ENCODE peak calls at places on chromosomes 5 and 9, in nine cellular contexts. L is GM23248; Q is pancreas; W is heart left ventricle; V is lung; P is AG04450; O is effector memory CD4-positive, alpha-beta T cell; T is HepG2; M is SJSA1. X is an unnamed sample.

GRCh38 chr9:82606761-82607382 is 456.1 kb downstream of the RASEF start:
- DNase-seq in M (peak; percentile 44), W (no peak), V (peak; percentile 53), Q (peak; percentile 55), T (peak; percentile 69), L (peak; percentile 74), O (no peak), P (no peak), X (no peak)

GRCh38 chr9:115604831-115605483 is 487.0 kb upstream of the TNC start:
- DNase-seq in O (no peak), W (no peak), L (peak; percentile 95), P (no peak), V (no peak), M (peak; percentile 50), T (no peak), Q (no peak), X (no peak)

GRCh38 chr5:67773439-67773988 is 442.0 kb upstream of the PIK3R1 start:
- DNase-seq in V (no peak), L (peak; percentile 72), Q (no peak), W (no peak), M (no peak), O (no peak), T (peak; percentile 92), P (no peak), X (peak; percentile 52)

GRCh38 chr5:142900926-142901325 is 130.7 kb downstream of the ARHGAP26 start:
- DNase-seq in P (peak; percentile 92), L (peak; percentile 52), W (no peak), Q (no peak), T (no peak), O (no peak), M (peak; percentile 69), V (no peak), X (no peak)

GRCh38 chr5:172529896-172530295 is 75.6 kb upstream of the SH3PXD2B start:
- DNase-seq in W (no peak), O (no peak), T (no peak), P (no peak), L (no peak), Q (no peak), V (peak; percentile 11), M (peak; percentile 28), X (no peak)

GRCh38 chr5:75756991-75757390 is 39.8 kb upstream of the POC5 start:
- DNase-seq in L (peak; percentile 19), W (no peak), Q (no peak), V (no peak), O (no peak), M (no peak), T (no peak), P (no peak), X (no peak)

GRCh38 chr9:135418161-135418560 is 61.4 kb upstream of the PPP1R26 start:
- DNase-seq in L (no peak), P (no peak), T (no peak), W (peak; percentile 12), M (no peak), O (no peak), Q (no peak), V (no peak), X (no peak)

GRCh38 chr5:125058185-125058826 is 311.9 kb upstream of the ZNF608 start:
- DNase-seq in T (no peak), M (no peak), W (no peak), P (no peak), Q (no peak), L (peak; percentile 24), O (no peak), V (no peak), X (no peak)

GRCh38 chr9:116450378-116451139 is 236.5 kb upstream of the TRIM32 start:
- DNase-seq in V (no peak), M (peak; percentile 61), Q (no peak), W (no peak), L (peak; percentile 50), T (no peak), P (peak; percentile 51), O (no peak), X (no peak)

GRCh38 chr5:149749481-149750365 is 19.6 kb downstream of the PPARGC1B start:
- DNase-seq in Q (no peak), P (no peak), O (no peak), M (no peak), V (no peak), L (peak; percentile 74), W (no peak), T (peak; percentile 41), X (no peak)

GRCh38 chr5:179558912-179559279 is 8.5 kb downstream of the RUFY1 start:
- DNase-seq in L (peak; percentile 49), W (no peak), M (no peak), P (no peak), Q (peak; percentile 44), V (peak; percentile 54), T (peak; percentile 39), O (peak; percentile 4), X (no peak)

GRCh38 chr5:1651971-1652872 is 128.5 kb upstream of the LPCAT1 start:
- DNase-seq in Q (no peak), T (no peak), P (no peak), W (no peak), L (no peak), M (peak; percentile 43), O (no peak), V (no peak), X (no peak)

GRCh38 chr9:69996947-69997346 is 46.7 kb upstream of the MAMDC2 start:
- DNase-seq in T (no peak), P (no peak), W (no peak), O (no peak), Q (no peak), V (peak; percentile 58), L (no peak), M (no peak), X (no peak)

DNA sequence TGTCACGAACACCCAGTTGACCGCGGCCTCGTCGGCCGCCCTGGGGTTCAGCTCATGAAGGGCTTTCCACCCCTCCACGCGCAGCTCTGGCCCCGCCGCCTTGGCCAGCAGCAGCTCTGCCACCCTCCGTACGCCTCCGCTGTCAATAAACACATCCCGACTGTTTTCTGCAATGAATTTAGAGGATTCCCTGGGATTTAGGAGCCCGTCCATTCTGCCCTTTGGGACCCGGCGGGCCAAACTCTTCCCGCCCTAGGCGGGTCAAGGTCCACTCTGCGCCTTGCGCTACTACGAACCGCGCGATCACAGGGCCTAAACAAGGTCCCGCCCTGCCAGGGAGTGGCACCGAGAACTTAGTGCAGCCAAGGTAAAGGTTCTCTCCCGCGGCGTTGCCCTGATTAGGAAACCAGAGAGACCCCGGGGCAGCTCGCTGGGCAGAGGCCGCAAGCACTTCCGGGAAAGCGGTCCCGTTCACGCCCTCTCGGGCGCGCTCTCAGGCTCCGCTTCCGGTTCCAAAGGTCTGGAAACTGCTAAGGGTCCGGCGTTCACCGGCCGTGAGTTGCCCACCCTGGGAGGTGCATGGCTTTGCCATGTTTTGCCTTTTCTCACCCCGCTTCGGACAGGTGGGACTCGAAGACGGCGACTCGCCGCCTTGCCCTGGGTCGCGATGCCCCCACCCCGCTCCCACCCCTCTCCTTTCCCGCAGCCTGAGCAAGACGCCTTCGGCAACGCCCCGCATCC is 23.6 kb downstream of the HNRNPK start:
- DNase-seq in L (peak; percentile 88), P (no peak), W (peak; percentile 88), T (peak; percentile 85), Q (peak; percentile 74), M (peak; percentile 72), O (peak; percentile 56), V (peak; percentile 85), X (peak; percentile 76)
- H3K27ac ChIP-seq in L (peak overlapping the region; percentile 62), P (peak overlapping the region; percentile 47), W (peak overlapping the region; percentile 90), T (peak overlapping the region; percentile 98), Q (peak overlapping the region; percentile 82), M (peak overlapping the region; percentile 78), O (peak overlapping the region; percentile 64), V (peak overlapping the region; percentile 83), X (peak overlapping the region; percentile 83)

GRCh38 chr5:91207248-91207647 is 175.9 kb downstream of the ARRDC3 start:
- DNase-seq in O (no peak), T (no peak), V (no peak), L (peak; percentile 50), Q (no peak), M (no peak), W (no peak), P (no peak), X (no peak)

GRCh38 chr5:91206734-91207133 is 176.4 kb downstream of the ARRDC3 start:
- DNase-seq in W (no peak), L (peak; percentile 88), M (peak; percentile 56), V (no peak), Q (no peak), P (no peak), O (no peak), T (no peak), X (no peak)

GRCh38 chr5:91214571-91214970 is 168.5 kb downstream of the ARRDC3 start:
- DNase-seq in Q (no peak), T (no peak), L (no peak), V (no peak), P (no peak), M (no peak), O (no peak), W (no peak), X (no peak)

GRCh38 chr5:91217859-91218258 is 165.3 kb downstream of the ARRDC3 start:
- DNase-seq in W (no peak), P (no peak), O (no peak), Q (no peak), L (no peak), M (no peak), V (no peak), T (no peak), X (no peak)

DNA sequence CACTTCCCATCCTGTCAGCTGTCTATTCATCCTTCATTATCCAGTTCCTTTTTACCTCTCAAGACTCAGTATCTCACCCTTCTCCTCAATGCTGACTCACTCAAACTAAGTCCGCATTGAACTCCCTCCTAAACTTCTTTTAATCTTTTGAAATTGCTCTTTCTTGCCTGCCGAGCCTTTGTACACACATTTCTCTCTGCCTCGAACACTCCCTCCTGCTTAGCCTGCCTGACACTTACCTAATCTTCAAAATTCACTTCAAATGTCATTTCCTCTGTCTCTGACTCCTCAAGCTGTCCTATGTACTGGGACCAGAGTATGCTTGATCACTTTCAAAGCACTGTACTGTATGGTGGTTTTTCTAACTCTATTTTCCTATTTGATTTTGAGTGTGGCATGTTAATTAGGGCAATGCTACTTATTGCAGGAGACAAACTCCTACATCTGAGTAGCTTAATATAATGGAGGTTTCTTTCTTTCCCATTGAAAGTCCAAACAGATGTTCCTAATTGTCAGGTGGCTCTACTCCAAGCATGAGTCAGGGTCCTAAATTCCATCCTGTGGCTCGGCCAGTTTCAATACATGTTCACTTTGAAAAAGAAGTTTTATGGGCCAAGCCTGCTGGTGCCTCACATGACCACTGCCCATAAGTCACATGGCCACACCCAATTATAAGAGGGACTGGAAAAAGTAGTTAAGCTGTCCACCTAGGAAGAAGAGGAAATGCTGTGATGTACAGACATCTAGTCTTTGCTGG is 170.6 kb downstream of the ARRDC3 start:
- DNase-seq in M (peak; percentile 67), W (no peak), Q (no peak), L (peak; percentile 95), V (no peak), O (no peak), P (peak; percentile 81), T (no peak), X (no peak)
- H3K27ac ChIP-seq in M (peak overlapping the region; percentile 69), W (peak overlapping the region; percentile 40), Q (no peak overlapping the region), L (peak overlapping the region; percentile 92), V (no peak overlapping the region), O (no peak overlapping the region), P (peak overlapping the region; percentile 80), T (no peak overlapping the region), X (no peak overlapping the region)

GRCh38 chr5:64742411-64742810 is 26.1 kb downstream of the SREK1IP1 start:
- DNase-seq in Q (no peak), P (no peak), T (no peak), O (no peak), W (no peak), M (no peak), V (no peak), L (no peak), X (no peak)
- H3K27ac ChIP-seq in Q (no peak overlapping the region), P (no peak overlapping the region), T (no peak overlapping the region), O (no peak overlapping the region), W (no peak overlapping the region), M (no peak overlapping the region), V (no peak overlapping the region), L (no peak overlapping the region), X (no peak overlapping the region)

GRCh38 chr5:63686938-63687337 is 275.3 kb downstream of the HTR1A start:
- DNase-seq in V (no peak), T (no peak), M (no peak), P (no peak), O (no peak), Q (no peak), W (no peak), L (no peak), X (no peak)
- H3K27ac ChIP-seq in V (no peak overlapping the region), T (no peak overlapping the region), M (no peak overlapping the region), P (no peak overlapping the region), O (no peak overlapping the region), Q (no peak overlapping the region), W (no peak overlapping the region), L (no peak overlapping the region), X (no peak overlapping the region)

X was measured in substantia nigra.